ENCODE peak calls at places on chromosomes 1 and 21, in five cellular contexts. U is thyroid gland; H is LHCN-M2; P is HEK293T; R is activated CD4-positive, alpha-beta T cell treated with anti-CD3 and anti-CD28 coated beads for 48 hours. C is an unnamed sample.

GRCh38 chr1:42403880-42404400 is 23.3 kb downstream of the RIMKLA start:
- DNase-seq in U (no peak), P (no peak), R (no peak), H (no peak), C (no peak)

GRCh38 chr1:58934711-58935110 is 150.9 kb upstream of the JUN start:
- DNase-seq in P (no peak), U (peak; percentile 12), R (no peak), H (no peak), C (no peak)

GRCh38 chr1:84174051-84174556 is 30.0 kb downstream of the PRKACB start:
- DNase-seq in H (peak; percentile 71), R (no peak), P (no peak), U (no peak), C (peak; percentile 0)

GRCh38 chr21:46094401-46095105 is 3.4 kb upstream of the COL6A2 start:
- DNase-seq in P (no peak), H (no peak), R (no peak), U (no peak), C (no peak)

GRCh38 chr1:61078611-61079010 is 3.8 kb upstream of the NFIA start:
- DNase-seq in U (no peak), H (no peak), P (no peak), R (no peak), C (no peak)

GRCh38 chr21:41559658-41560599 is 52.0 kb upstream of the TMPRSS2 start:
- DNase-seq in U (no peak), P (no peak), R (no peak), H (no peak), C (no peak)

GRCh38 chr1:58584082-58584895 is 7.2 kb upstream of the TACSTD2 start:
- DNase-seq in H (peak; percentile 98), P (no peak), R (peak; percentile 21), U (peak; percentile 72), C (peak; percentile 66)

GRCh38 chr1:67880056-67880601 is 46.9 kb upstream of the GNG12 start:
- DNase-seq in P (no peak), H (peak; percentile 83), U (no peak), R (no peak), C (peak; percentile 42)

GRCh38 chr1:163875214-163875926 is 553.6 kb downstream of the NUF2 start:
- DNase-seq in H (peak; percentile 95), P (no peak), U (peak; percentile 13), R (no peak), C (peak; percentile 44)

GRCh38 chr1:154956557-154956956 is 658 bp upstream of the PBXIP1 start:
- DNase-seq in H (no peak), R (no peak), U (peak; percentile 65), P (no peak), C (no peak)

GRCh38 chr1:21836729-21837128 is 24.7 kb downstream of the LDLRAD2 start:
- DNase-seq in H (no peak), R (no peak), P (no peak), U (no peak), C (no peak)

GRCh38 chr1:101187287-101187686 is 49.5 kb upstream of the S1PR1 start:
- DNase-seq in P (no peak), H (peak; percentile 29), U (no peak), R (no peak), C (no peak)

GRCh38 chr1:205084360-205084759 is at the start of gene TMEM81:
- DNase-seq in U (no peak), R (no peak), P (no peak), H (no peak), C (no peak)

GRCh38 chr1:112429749-112430148 is 33.7 kb downstream of the CTTNBP2NL start:
- DNase-seq in U (no peak), H (no peak), P (no peak), R (no peak), C (no peak)

GRCh38 chr1:161079436-161080110 is 9.8 kb downstream of the NECTIN4 start:
- DNase-seq in P (no peak), R (no peak), U (no peak), H (no peak), C (no peak)

GRCh38 chr1:207084241-207084640 is 4.4 kb upstream of the C4BPB start:
- DNase-seq in R (no peak), H (no peak), P (no peak), U (no peak), C (no peak)

GRCh38 chr21:45172408-45172807 is 98.0 kb downstream of the ADARB1 start:
- DNase-seq in U (no peak), H (no peak), R (no peak), P (no peak), C (no peak)

GRCh38 chr1:220887202-220887867 is 8.1 kb downstream of the HLX start:
- DNase-seq in H (no peak), P (no peak), U (no peak), R (no peak), C (no peak)

GRCh38 chr1:238823416-238823815 is 563.0 kb upstream of the CHRM3 start:
- DNase-seq in R (no peak), H (no peak), P (no peak), U (no peak), C (no peak)